ENCODE peak calls at places on chromosomes 4 and X, in six cellular contexts. B is GM23338, N is K562, R is SK-N-SH, V is H1, U is sigmoid colon. D is an unnamed sample. For H3K4me1, the result is how much of the 10 kb centered on the place peaks cover.

GRCh38 chr4:35970366-35970960 is 273.9 kb downstream of the ARAP2 start:
- DNase-seq in B (no peak), N (no peak), R (no peak), V (no peak), U (no peak), D (no peak)

GRCh38 chr4:76736434-76736833 is 161.5 kb downstream of the SOWAHB start:
- DNase-seq in B (no peak), N (no peak), R (no peak), V (no peak), U (no peak), D (no peak)

GRCh38 chrX:40439625-40440532 is 140.9 kb upstream of the ATP6AP2 start:
- DNase-seq in B (no peak), N (no peak), R (no peak), V (no peak), U (no peak), D (no peak)

GRCh38 chrX:150984164-150984824 is 1.2 kb downstream of the HMGB3 start:
- DNase-seq in B (no peak), N (peak), R (peak), V (no peak), U (no peak), D (no peak)

GRCh38 chr4:139959398-139959797 is 194.6 kb downstream of the MAML3 start:
- DNase-seq in B (no peak), N (no peak), R (no peak), V (no peak), U (no peak), D (no peak)

GRCh38 chrX:80423000-80423399 is 2.8 kb downstream of the TENT5D start:
- DNase-seq in B (no peak), N (no peak), R (no peak), V (no peak), U (no peak), D (no peak)

GRCh38 chr4:48223633-48224295 is 45.9 kb downstream of the TEC start:
- DNase-seq in B (no peak), N (no peak), R (no peak), V (no peak), U (no peak), D (no peak)

GRCh38 chrX:110310896-110311295 is 7.0 kb downstream of the AMMECR1 start:
- DNase-seq in B (no peak), N (peak), R (no peak), V (no peak), U (no peak), D (no peak)

GRCh38 chr4:140426610-140427103 is 791 bp downstream of the CLGN start:
- DNase-seq in B (peak), N (peak), R (peak), V (no peak), U (no peak), D (no peak)

GRCh38 chr4:60656171-60656570 is 544.0 kb upstream of the ADGRL3 start:
- DNase-seq in B (peak), N (no peak), R (no peak), V (no peak), U (no peak), D (no peak)

GRCh38 chr4:13928214-13928613 is 300.7 kb upstream of the BOD1L1 start:
- DNase-seq in B (no peak), N (no peak), R (no peak), V (no peak), U (no peak), D (no peak)

GRCh38 chr4:98682719-98683118 is 24.3 kb upstream of the TSPAN5 start:
- DNase-seq in B (no peak), N (peak), R (peak), V (no peak), U (no peak), D (no peak)

GRCh38 chr4:144591401-144591800 is 54.6 kb upstream of the HHIP start:
- DNase-seq in B (no peak), N (no peak), R (no peak), V (no peak), U (no peak), D (no peak)

GRCh38 chr4:70714061-70714468 is 7.7 kb upstream of the RUFY3 start:
- DNase-seq in B (no peak), N (no peak), R (no peak), V (no peak), U (no peak), D (no peak)

GRCh38 chr4:148268835-148269234 is 173.4 kb downstream of the NR3C2 start:
- DNase-seq in B (no peak), N (no peak), R (no peak), V (no peak), U (no peak), D (no peak)

GRCh38 chr4:122548452-122548851 is 72.4 kb downstream of the IL21 start:
- DNase-seq in B (no peak), N (no peak), R (no peak), V (no peak), U (no peak), D (no peak)

GRCh38 chrX:120749141-120749846 is 119.4 kb upstream of the C1GALT1C1 start:
- DNase-seq in B (no peak), N (no peak), R (no peak), V (no peak), U (no peak), D (no peak)

GRCh38 chr4:117135634-117136354 is 50.4 kb upstream of the TRAM1L1 start:
- DNase-seq in B (peak), N (no peak), R (no peak), V (no peak), U (no peak), D (no peak)

GRCh38 chr4:2159931-2160330 is 82.0 kb downstream of the HAUS3 start:
- DNase-seq in B (no peak), N (no peak), R (no peak), V (no peak), U (no peak), D (no peak)

GRCh38 chr4:71026086-71026485 is 32.6 kb downstream of the DCK start:
- DNase-seq in B (no peak), N (peak), R (peak), V (no peak), U (no peak), D (no peak)

GRCh38 chr4:73621357-73621756 is 1.1 kb upstream of the RASSF6 start:
- DNase-seq in B (no peak), N (no peak), R (no peak), V (no peak), U (no peak), D (no peak)

GRCh38 chr4:156775803-156776202 is 195.8 kb downstream of the PDGFC start:
- DNase-seq in B (no peak), N (no peak), R (no peak), V (no peak), U (no peak), D (no peak)

GRCh38 chrX:135438734-135439043 is 16.9 kb downstream of the SMIM10L2A start:
- DNase-seq in B (no peak), N (no peak), R (no peak), V (no peak), U (no peak), D (no peak)

GRCh38 chrX:22634081-22634480 is 361.4 kb downstream of the CBLL2 start:
- DNase-seq in B (peak), N (no peak), R (no peak), V (no peak), U (no peak), D (no peak)

GRCh38 chr4:88846232-88846790 is 148.7 kb upstream of the NAP1L5 start:
- DNase-seq in B (no peak), N (no peak), R (no peak), V (no peak), U (no peak), D (no peak)

GRCh38 chr4:86630629-86631028 is 36.5 kb downstream of the PTPN13 start:
- DNase-seq in B (no peak), N (no peak), R (peak), V (no peak), U (no peak), D (no peak)
- H3K4me1 ChIP-seq in B (under half), N (under half), R (under half), V (under half), U (under half), D (under half)

GRCh38 chrX:46978341-46979291 is 66.4 kb downstream of the JADE3 start:
- DNase-seq in B (peak), N (peak), R (peak), V (peak), U (peak), D (peak)

DNA sequence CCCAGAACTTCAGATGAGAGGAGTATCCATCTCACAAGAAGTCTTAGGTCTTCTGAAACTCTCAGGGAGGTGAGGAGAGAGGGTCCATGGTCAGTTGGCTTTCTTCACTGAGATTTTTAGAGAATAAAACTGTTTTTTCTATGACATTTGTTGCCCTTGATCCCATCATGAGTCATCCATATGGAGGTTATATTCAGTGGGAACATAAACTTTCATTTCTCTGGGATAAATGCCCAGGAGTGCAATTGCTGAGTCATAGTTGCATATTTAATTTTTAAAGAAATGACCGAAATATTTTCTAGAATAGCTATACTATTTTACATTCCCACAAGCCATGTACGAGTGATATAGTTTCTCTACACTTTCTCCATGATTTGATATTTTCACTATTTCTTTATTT is 67.1 kb downstream of the JADE3 start:
- DNase-seq in B (no peak), N (no peak), R (no peak), V (no peak), U (no peak), D (no peak)
- TF ChIP-seq POLR2AphosphoS5 in B (no peak), N (no peak), R (no peak), V (no peak), U (no peak), D (no peak)

GRCh38 chr4:39453738-39454137 is 5.0 kb downstream of the RPL9 start:
- DNase-seq in B (no peak), N (no peak), R (no peak), V (no peak), U (no peak), D (no peak)

GRCh38 chr4:39452860-39453587 is 5.7 kb downstream of the RPL9 start:
- DNase-seq in B (no peak), N (no peak), R (no peak), V (no peak), U (no peak), D (no peak)

GRCh38 chr4:39456946-39457763 is 1.6 kb downstream of the RPL9 start:
- DNase-seq in B (no peak), N (no peak), R (no peak), V (no peak), U (no peak), D (no peak)

GRCh38 chr4:39455486-39455885 is 3.2 kb downstream of the RPL9 start:
- DNase-seq in B (no peak), N (no peak), R (no peak), V (no peak), U (no peak), D (no peak)

GRCh38 chr4:39458505-39459300 is at the start of the genes LIAS and RPL9:
- DNase-seq in B (peak), N (peak), R (peak), V (peak), U (peak), D (peak)
- TF ChIP-seq CTCF in B (no peak), N (no peak), R (no peak), V (no peak), U (no peak), D (no peak)

DNA sequence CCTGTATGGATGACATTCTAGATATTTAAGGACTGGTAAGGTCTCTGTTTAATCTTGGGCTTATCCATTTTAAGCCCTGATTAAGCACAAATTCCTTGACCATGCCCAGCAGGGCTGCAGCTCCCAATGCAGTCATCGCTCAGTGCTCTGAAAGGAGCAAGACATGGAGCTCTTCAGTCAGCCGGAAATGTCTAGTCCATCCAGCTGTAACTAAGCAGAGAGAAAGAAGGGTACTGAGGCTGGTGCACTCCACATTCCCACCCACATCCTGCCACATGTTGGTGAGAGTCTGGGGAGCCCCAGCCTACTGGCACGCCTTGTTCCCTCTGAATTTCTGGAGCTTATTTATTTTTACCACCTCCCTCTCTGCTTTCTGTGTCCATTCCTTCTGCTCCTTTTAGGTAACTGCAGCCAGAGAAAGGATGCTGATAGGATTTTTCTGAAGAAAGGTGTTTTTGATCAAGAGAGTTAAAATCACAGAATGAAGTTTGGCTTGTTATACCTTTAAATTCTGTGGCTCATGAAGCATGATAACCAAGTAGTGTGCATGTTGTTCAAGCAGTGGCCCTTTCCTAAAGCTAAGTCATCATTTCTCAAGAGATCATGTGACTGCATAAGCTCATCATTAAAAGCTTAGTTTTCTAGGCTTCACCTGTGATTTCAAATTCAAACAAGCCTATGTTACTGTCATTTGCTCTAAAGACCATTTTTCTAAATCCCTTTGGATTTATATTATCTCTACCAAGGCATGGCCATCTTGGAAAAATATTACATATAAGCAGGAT is 74.0 kb downstream of the GALNT7 start:
- DNase-seq in B (no peak), N (no peak), R (no peak), V (no peak), U (no peak), D (no peak)
- H3K4me1 ChIP-seq in B (half or more), N (under half), R (under half), V (under half), U (under half), D (under half)

D was measured in stomach.